ENCODE peak calls at places on chromosomes 4 and X, in seven cellular contexts. A is choroid plexus epithelial cell, U is left lung, K is SK-N-SH, E is lower leg skin, W is progenitor cell of endocrine pancreas, Z is AG10803. N is an unnamed sample.

GRCh38 chr4:38868055-38868965 is 704 bp downstream of the FAM114A1 start:
- DNase-seq in U (peak), Z (peak), K (no peak), W (peak), A (peak), E (peak), N (peak)

GRCh38 chr4:23006756-23007155 is 314.0 kb downstream of the GBA3 start:
- DNase-seq in W (no peak), E (no peak), Z (peak), A (peak), U (no peak), K (no peak), N (peak)

GRCh38 chr4:128560754-128561495 is 248.6 kb upstream of the JADE1 start:
- DNase-seq in Z (no peak), U (no peak), E (no peak), W (no peak), A (no peak), K (no peak), N (no peak)

GRCh38 chrX:107025538-107025937 is 25.5 kb upstream of the MORC4 start:
- DNase-seq in Z (peak), A (peak), W (no peak), K (peak), U (no peak), E (no peak), N (peak)

GRCh38 chrX:69165116-69165651 is at the start of gene PJA1:
- DNase-seq in K (peak), W (peak), E (peak), Z (peak), U (peak), A (peak), N (peak)

GRCh38 chr4:33133723-33134122 is 2413.6 kb downstream of the PCDH7 start:
- DNase-seq in E (no peak), K (no peak), Z (no peak), U (no peak), W (no peak), A (no peak), N (no peak)

GRCh38 chr4:7929530-7929951 is 10.1 kb downstream of the AFAP1 start:
- DNase-seq in K (peak), Z (no peak), E (peak), W (no peak), A (peak), U (peak), N (peak)

GRCh38 chr4:153471691-153472080 is 5.5 kb downstream of the TMEM131L start:
- DNase-seq in K (no peak), W (no peak), A (no peak), Z (no peak), E (no peak), U (no peak), N (peak)

GRCh38 chrX:131792789-131793462 is 230.2 kb upstream of the STK26 start:
- DNase-seq in A (peak), K (peak), W (no peak), U (peak), E (peak), Z (peak), N (peak)

GRCh38 chr4:189502841-189503240 is 437.8 kb upstream of the FRG1 start:
- DNase-seq in K (no peak), U (no peak), A (no peak), E (no peak), Z (no peak), W (no peak), N (no peak)

GRCh38 chr4:139279723-139280620 is at the start of gene MGARP:
- DNase-seq in W (peak), A (peak), E (no peak), U (no peak), Z (no peak), K (peak), N (no peak)

GRCh38 chr4:139278956-139279722 is 886 bp downstream of the MGARP start:
- DNase-seq in U (no peak), Z (no peak), K (peak), E (no peak), W (no peak), A (peak), N (no peak)

GRCh38 chr4:139282375-139283075 is 2.5 kb upstream of the MGARP start:
- DNase-seq in Z (peak), K (no peak), E (no peak), A (peak), W (no peak), U (no peak), N (peak)

GRCh38 chr4:139278450-139278849 is 1.6 kb downstream of the MGARP start:
- DNase-seq in W (no peak), U (no peak), K (no peak), E (no peak), A (peak), Z (no peak), N (no peak)

GRCh38 chr4:139281212-139281611 is 1.2 kb upstream of the MGARP start:
- DNase-seq in U (no peak), W (no peak), K (no peak), A (peak), E (no peak), Z (no peak), N (no peak)
- TF ChIP-seq CTCF in U (no peak), W (peak), K (peak), A (peak), E (no peak), Z (peak), N (peak)

GRCh38 chr4:1318488-1319213 is 28.4 kb upstream of the UVSSA start:
- DNase-seq in Z (no peak), E (no peak), U (no peak), A (no peak), W (no peak), K (no peak), N (no peak)
- TF ChIP-seq CTCF in Z (peak), E (no peak), U (no peak), A (peak), W (peak), K (peak), N (no peak)

GRCh38 chr4:140971077-140971792 is 162.0 kb downstream of the RNF150 start:
- DNase-seq in U (no peak), W (no peak), K (peak), A (no peak), E (no peak), Z (no peak), N (no peak)

GRCh38 chr4:140968371-140968770 is 164.9 kb downstream of the RNF150 start:
- DNase-seq in U (no peak), W (no peak), Z (no peak), E (no peak), K (no peak), A (peak), N (no peak)

GRCh38 chr4:140963883-140964282 is 169.4 kb downstream of the RNF150 start:
- DNase-seq in K (no peak), A (no peak), W (no peak), E (no peak), Z (no peak), U (no peak), N (no peak)

GRCh38 chr4:140969296-140969695 is 164.0 kb downstream of the RNF150 start:
- DNase-seq in W (no peak), K (no peak), U (no peak), Z (no peak), E (no peak), A (no peak), N (no peak)
- TF ChIP-seq CTCF in W (no peak), K (no peak), U (no peak), Z (no peak), E (no peak), A (no peak), N (no peak)

GRCh38 chr4:164997324-164997723 is 19.9 kb upstream of the TRIM61 start:
- DNase-seq in Z (no peak), W (no peak), K (no peak), A (peak), U (no peak), E (no peak), N (no peak)
- TF ChIP-seq CTCF in Z (peak), W (no peak), K (peak), A (peak), U (no peak), E (no peak), N (no peak)

GRCh38 chrX:120677017-120677652 is 47.3 kb upstream of the C1GALT1C1 start:
- DNase-seq in W (no peak), A (peak), K (no peak), Z (no peak), E (no peak), U (no peak), N (no peak)
- TF ChIP-seq CTCF in W (no peak), A (no peak), K (no peak), Z (no peak), E (no peak), U (no peak), N (no peak)

GRCh38 chr4:10160280-10160856 is 43.8 kb upstream of the WDR1 start:
- DNase-seq in K (no peak), W (no peak), A (peak), E (no peak), U (no peak), Z (peak), N (peak)
- TF ChIP-seq CTCF in K (peak), W (peak), A (peak), E (no peak), U (no peak), Z (peak), N (peak)

GRCh38 chr4:169256101-169256612 is 14.6 kb downstream of the SH3RF1 start:
- DNase-seq in Z (peak), K (no peak), E (no peak), W (no peak), A (no peak), U (no peak), N (no peak)

GRCh38 chr4:169253087-169253675 is 17.6 kb downstream of the SH3RF1 start:
- DNase-seq in E (no peak), U (no peak), Z (peak), A (peak), W (no peak), K (no peak), N (no peak)

GRCh38 chr4:169252339-169253086 is 18.2 kb downstream of the SH3RF1 start:
- DNase-seq in Z (no peak), A (peak), W (no peak), K (no peak), E (no peak), U (no peak), N (no peak)

GRCh38 chr4:169253904-169254303 is 16.9 kb downstream of the SH3RF1 start:
- DNase-seq in E (no peak), K (no peak), A (peak), U (no peak), W (no peak), Z (peak), N (peak)

DNA sequence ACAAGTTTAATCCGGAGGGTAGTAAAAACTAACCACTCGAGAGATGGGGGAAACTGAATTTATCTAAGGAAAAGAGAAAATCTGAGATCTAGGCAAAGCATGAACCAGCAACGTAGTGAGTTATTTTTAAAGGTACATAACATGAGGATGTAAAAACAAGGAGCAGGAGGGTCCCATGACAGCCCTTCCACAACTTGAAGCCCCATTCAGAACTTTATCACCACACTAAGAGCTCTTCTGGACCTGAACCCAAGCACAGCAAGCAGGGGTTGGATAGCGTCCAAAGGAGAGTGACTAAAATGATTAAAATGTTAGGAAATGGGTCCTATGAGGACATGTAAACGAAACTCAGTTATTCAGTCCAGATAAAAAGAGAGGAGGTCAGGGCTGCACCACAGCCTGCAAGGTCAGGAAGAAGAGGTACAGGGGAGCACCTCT is 16.2 kb downstream of the SH3RF1 start:
- DNase-seq in E (no peak), K (no peak), W (no peak), Z (peak), U (peak), A (peak), N (peak)
- TF ChIP-seq CTCF in E (no peak), K (no peak), W (no peak), Z (no peak), U (no peak), A (no peak), N (no peak)

GRCh38 chrX:11787564-11787963 is 29.5 kb downstream of the MSL3 start:
- DNase-seq in Z (peak), E (peak), K (peak), A (peak), U (peak), W (peak), N (peak)
- TF ChIP-seq CTCF in Z (peak), E (no peak), K (peak), A (peak), U (peak), W (peak), N (peak)

DNA sequence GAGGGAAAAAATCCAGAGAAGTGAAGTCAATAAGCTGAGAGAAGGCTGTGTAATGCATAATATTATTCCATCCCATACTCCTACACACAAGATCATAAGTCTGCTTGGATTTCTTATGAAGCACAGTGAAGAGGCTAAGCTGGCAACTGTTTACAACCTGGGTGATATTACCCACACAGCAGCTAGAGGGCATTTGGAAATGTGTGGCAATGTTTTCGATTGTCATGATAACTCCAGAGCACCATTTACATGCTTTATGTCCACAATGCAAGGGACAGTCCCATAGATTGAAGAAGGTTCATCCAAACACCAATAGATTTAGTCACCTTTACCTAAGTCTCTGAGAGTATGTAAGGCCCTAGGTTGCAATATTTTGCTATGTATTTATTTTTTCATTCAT is 412.2 kb downstream of the PPP3CA start:
- DNase-seq in W (no peak), E (no peak), U (no peak), A (peak), K (peak), Z (no peak), N (peak)
- TF ChIP-seq CTCF in W (no peak), E (no peak), U (no peak), A (peak), K (peak), Z (peak), N (peak)

N was measured in fibroblast of the aortic adventitia.